ENCODE peak calls at places on chromosome 18, in ten cellular contexts. F is AG04450; V is CD8-positive, alpha-beta memory T cell; N is uterus; W is COR-L47; U is stimulated activated CD8-positive, alpha-beta memory T cell treated with anti-CD3 and anti-CD28 coated beads, Interleukin-4, amount 100 ng/mL, for 24 hours; R is M059J; X is astrocyte of the cerebellum; T is fibroblast of pulmonary artery; L is hepatocyte. H is an unnamed sample.

GRCh38 chr18:23487738-23488625 is 15.3 kb upstream of the RMC1 start:
- DNase-seq in U (no peak), N (no peak), V (peak), T (no peak), X (no peak), W (no peak), R (peak), F (no peak), L (peak), H (no peak)

GRCh38 chr18:50507120-50507590 is 52.7 kb upstream of the MAPK4 start:
- DNase-seq in L (peak), N (no peak), W (peak), X (no peak), R (peak), F (no peak), V (no peak), T (peak), U (no peak), H (peak)

GRCh38 chr18:74066018-74066417 is 81.6 kb downstream of the FBXO15 start:
- DNase-seq in N (no peak), T (no peak), L (no peak), W (no peak), X (no peak), V (no peak), U (no peak), F (no peak), R (no peak), H (no peak)

GRCh38 chr18:28961669-28962228 is 784.8 kb upstream of the CDH2 start:
- DNase-seq in N (no peak), U (no peak), L (peak), V (no peak), W (peak), X (no peak), T (peak), R (peak), F (peak), H (peak)

GRCh38 chr18:23703057-23703986 is 14.1 kb downstream of the LAMA3 start:
- DNase-seq in X (no peak), N (peak), F (peak), L (peak), T (peak), W (peak), R (peak), U (no peak), V (peak), H (no peak)

GRCh38 chr18:57859314-57859713 is 56.2 kb upstream of the ATP8B1 start:
- DNase-seq in T (peak), V (no peak), F (no peak), R (peak), U (no peak), W (peak), X (no peak), L (peak), N (no peak), H (no peak)

GRCh38 chr18:41071826-41072225 is 883.2 kb upstream of the PIK3C3 start:
- DNase-seq in R (peak), W (no peak), T (no peak), X (no peak), V (no peak), F (no peak), L (no peak), N (no peak), U (no peak), H (no peak)

GRCh38 chr18:23967321-23968089 is 47.0 kb upstream of the TTC39C start:
- DNase-seq in X (no peak), R (peak), V (peak), W (no peak), T (no peak), U (no peak), F (no peak), N (no peak), L (no peak), H (no peak)

GRCh38 chr18:72869786-72870185 is 2.0 kb upstream of the NETO1 start:
- DNase-seq in X (no peak), T (no peak), V (no peak), W (no peak), L (no peak), R (no peak), F (no peak), U (no peak), N (no peak), H (no peak)

GRCh38 chr18:8003878-8004675 is 437.0 kb downstream of the PTPRM start:
- DNase-seq in T (peak), L (no peak), U (no peak), N (no peak), F (no peak), R (no peak), W (no peak), X (peak), V (no peak), H (no peak)

GRCh38 chr18:75304678-75305557 is 94.3 kb downstream of the TSHZ1 start:
- DNase-seq in R (no peak), V (no peak), U (no peak), N (no peak), X (no peak), T (no peak), L (no peak), F (no peak), W (no peak), H (no peak)

GRCh38 chr18:33711514-33711913 is 133.5 kb downstream of the ASXL3 start:
- DNase-seq in W (no peak), V (no peak), T (no peak), R (no peak), F (no peak), U (no peak), L (no peak), X (no peak), N (no peak), H (no peak)

GRCh38 chr18:61825386-61825785 is 67.4 kb downstream of the RNF152 start:
- DNase-seq in N (no peak), X (peak), R (peak), F (no peak), W (no peak), U (no peak), T (no peak), V (no peak), L (no peak), H (no peak)

GRCh38 chr18:13447621-13448020 is 229.1 kb downstream of the LDLRAD4 start:
- DNase-seq in F (no peak), W (peak), N (no peak), V (no peak), R (peak), T (peak), X (peak), L (peak), U (no peak), H (no peak)

GRCh38 chr18:21458322-21458721 is 142.2 kb downstream of the ESCO1 start:
- DNase-seq in F (no peak), U (no peak), L (no peak), T (no peak), V (no peak), X (no peak), W (no peak), R (no peak), N (no peak), H (no peak)

GRCh38 chr18:13279181-13280065 is 60.9 kb downstream of the LDLRAD4 start:
- DNase-seq in X (no peak), R (no peak), F (no peak), W (no peak), N (no peak), V (no peak), T (no peak), U (no peak), L (no peak), H (no peak)

GRCh38 chr18:43870626-43871025 is 593.3 kb upstream of the SYT4 start:
- DNase-seq in R (no peak), V (no peak), U (no peak), W (no peak), N (no peak), F (no peak), T (peak), X (no peak), L (no peak), H (no peak)

GRCh38 chr18:49628993-49629795 is 67.3 kb downstream of the LIPG start:
- DNase-seq in F (no peak), X (no peak), U (no peak), R (no peak), L (no peak), T (no peak), V (no peak), N (no peak), W (no peak), H (no peak)

GRCh38 chr18:80075940-80076339 is 33.1 kb upstream of the ADNP2 start:
- DNase-seq in N (no peak), T (no peak), U (no peak), X (no peak), L (no peak), R (no peak), W (no peak), F (no peak), V (no peak), H (no peak)

GRCh38 chr18:7950380-7951143 is 383.4 kb downstream of the PTPRM start:
- DNase-seq in W (no peak), F (no peak), T (peak), U (no peak), V (no peak), N (no peak), R (peak), X (no peak), L (peak), H (no peak)

GRCh38 chr18:68484241-68484640 is 230.7 kb downstream of the TMX3 start:
- DNase-seq in T (peak), V (no peak), W (no peak), L (no peak), R (peak), F (no peak), N (no peak), U (no peak), X (peak), H (no peak)

GRCh38 chr18:48772457-48772856 is 178.3 kb downstream of the SMAD7 start:
- DNase-seq in R (no peak), F (no peak), U (no peak), T (no peak), V (no peak), W (no peak), N (no peak), L (no peak), X (no peak), H (no peak)

GRCh38 chr18:68342039-68342659 is 372.8 kb downstream of the TMX3 start:
- DNase-seq in T (no peak), W (no peak), R (no peak), F (no peak), L (no peak), U (no peak), X (no peak), N (no peak), V (no peak), H (no peak)

GRCh38 chr18:12886498-12887126 is 2.6 kb upstream of the PTPN2 start:
- DNase-seq in U (no peak), X (no peak), V (no peak), R (peak), F (no peak), N (no peak), T (peak), L (no peak), W (peak), H (no peak)

GRCh38 chr18:73952296-73952946 is 195.2 kb downstream of the FBXO15 start:
- DNase-seq in T (no peak), U (no peak), V (no peak), F (no peak), X (no peak), W (no peak), N (no peak), R (peak), L (no peak), H (no peak)

GRCh38 chr18:68797901-68798300 is at the start of gene CCDC102B:
- DNase-seq in W (no peak), X (peak), V (no peak), F (peak), R (peak), T (peak), U (no peak), L (peak), N (no peak), H (no peak)

GRCh38 chr18:7370812-7371211 is 139.9 kb downstream of the LRRC30 start:
- DNase-seq in V (no peak), R (no peak), N (peak), X (no peak), T (peak), F (no peak), W (no peak), L (peak), U (no peak), H (no peak)

GRCh38 chr18:48749768-48750167 is 201.0 kb downstream of the SMAD7 start:
- DNase-seq in X (peak), N (peak), L (no peak), V (no peak), W (no peak), T (peak), R (peak), F (no peak), U (no peak), H (no peak)

GRCh38 chr18:42156266-42156665 is 201.2 kb downstream of the PIK3C3 start:
- DNase-seq in T (no peak), U (no peak), V (no peak), X (no peak), F (no peak), N (no peak), W (no peak), L (no peak), R (no peak), H (no peak)

GRCh38 chr18:3816601-3817363 is 366.8 kb downstream of the TGIF1 start:
- DNase-seq in W (no peak), F (peak), V (no peak), U (no peak), T (peak), L (peak), R (peak), X (peak), N (peak), H (no peak)

GRCh38 chr18:13374468-13375301 is 156.1 kb downstream of the LDLRAD4 start:
- DNase-seq in T (peak), W (peak), L (no peak), F (no peak), X (no peak), N (no peak), V (no peak), R (peak), U (no peak), H (no peak)

GRCh38 chr18:8368490-8369217 is 240.6 kb upstream of the RAB12 start:
- DNase-seq in V (no peak), F (no peak), R (no peak), X (no peak), U (no peak), L (no peak), W (no peak), T (no peak), N (no peak), H (no peak)

GRCh38 chr18:77004555-77005380 is 127.8 kb downstream of the MBP start:
- DNase-seq in R (no peak), F (no peak), X (no peak), T (no peak), V (no peak), N (no peak), U (no peak), W (no peak), L (no peak), H (no peak)

GRCh38 chr18:60145776-60146175 is 226.8 kb downstream of the MC4R start:
- DNase-seq in T (no peak), L (no peak), R (no peak), W (no peak), V (no peak), F (no peak), N (no peak), U (no peak), X (no peak), H (no peak)

GRCh38 chr18:26736301-26736700 is 129.2 kb downstream of the AQP4 start:
- DNase-seq in X (no peak), N (no peak), F (no peak), W (no peak), R (no peak), T (no peak), U (no peak), L (no peak), V (no peak), H (no peak)

GRCh38 chr18:3748081-3748480 is 298.1 kb downstream of the TGIF1 start:
- DNase-seq in W (no peak), T (peak), U (no peak), L (no peak), V (no peak), N (no peak), X (no peak), R (no peak), F (no peak), H (no peak)

GRCh38 chr18:55430026-55430425 is 158.0 kb downstream of the TCF4 start:
- DNase-seq in N (no peak), F (no peak), T (no peak), U (no peak), W (no peak), R (peak), L (no peak), X (no peak), V (no peak), H (no peak)

GRCh38 chr18:47549141-47549540 is 297.7 kb upstream of the SKOR2 start:
- DNase-seq in F (no peak), N (no peak), T (no peak), L (no peak), X (no peak), R (no peak), W (peak), V (no peak), U (no peak), H (peak)

GRCh38 chr18:47050468-47050867 is 15.0 kb upstream of the ELOA2 start:
- DNase-seq in L (peak), W (peak), X (peak), N (no peak), U (no peak), T (peak), F (peak), V (no peak), R (peak), H (no peak)

H was measured in NCI-H1105.